ENCODE peak calls at places on chromosomes 5 and 9, in seven cellular contexts. L, N, X, Z, A, E and V are unnamed samples.

GRCh38 chr5:158911693-158912363 is 187.9 kb downstream of the EBF1 start:
- DNase-seq in A (no peak), L (no peak), Z (no peak), X (no peak), E (no peak), N (no peak), V (no peak)

GRCh38 chr9:93262537-93263310 is 78.8 kb downstream of the WNK2 start:
- DNase-seq in Z (peak), E (no peak), L (peak), N (peak), X (no peak), A (no peak), V (peak)

GRCh38 chr5:90347462-90347861 is 62.1 kb downstream of the CETN3 start:
- DNase-seq in E (no peak), N (no peak), X (no peak), Z (no peak), A (no peak), L (no peak), V (no peak)

GRCh38 chr9:109241931-109242330 is 74.9 kb upstream of the FRRS1L start:
- DNase-seq in E (no peak), N (no peak), L (peak), X (no peak), A (no peak), Z (no peak), V (no peak)

GRCh38 chr5:39191216-39191615 is 28.1 kb downstream of the FYB1 start:
- DNase-seq in E (no peak), A (peak), N (no peak), L (no peak), X (no peak), Z (no peak), V (peak)

GRCh38 chr9:129473523-129474244 is 147.2 kb downstream of the C9orf50 start:
- DNase-seq in N (no peak), L (no peak), A (no peak), Z (no peak), E (no peak), X (no peak), V (no peak)

GRCh38 chr5:77642915-77643653 is 4.6 kb upstream of the OTP start:
- DNase-seq in X (no peak), Z (no peak), N (no peak), L (no peak), A (no peak), E (no peak), V (no peak)

GRCh38 chr9:9792144-9792857 is 820.5 kb downstream of the PTPRD start:
- DNase-seq in E (no peak), Z (no peak), X (no peak), L (no peak), N (no peak), A (no peak), V (no peak)

GRCh38 chr9:37650873-37651768 is at the start of gene FRMPD1:
- DNase-seq in E (peak), L (peak), A (peak), Z (peak), X (peak), N (peak), V (no peak)

GRCh38 chr9:114811969-114812636 is 6.3 kb upstream of the TNFSF15 start:
- DNase-seq in A (no peak), Z (no peak), L (no peak), N (no peak), X (no peak), E (no peak), V (peak)

GRCh38 chr5:10276691-10277090 is 26.6 kb downstream of the CCT5 start:
- DNase-seq in X (no peak), A (no peak), Z (no peak), L (no peak), N (no peak), E (no peak), V (no peak)

GRCh38 chr9:109012009-109012875 is 1.1 kb downstream of the CTNNAL1 start:
- DNase-seq in Z (no peak), A (peak), E (peak), X (peak), L (peak), N (peak), V (no peak)

GRCh38 chr5:9316733-9317132 is 229.1 kb downstream of the SEMA5A start:
- DNase-seq in A (no peak), L (no peak), X (no peak), E (no peak), N (no peak), Z (no peak), V (no peak)

GRCh38 chr9:131657890-131658752 is 81.8 kb downstream of the RAPGEF1 start:
- DNase-seq in X (peak), Z (no peak), N (no peak), L (no peak), E (peak), A (no peak), V (no peak)

GRCh38 chr9:19404278-19405075 is 4.3 kb upstream of the ACER2 start:
- DNase-seq in L (peak), E (no peak), A (no peak), X (no peak), N (no peak), Z (no peak), V (no peak)

GRCh38 chr9:12973702-12974101 is 198.9 kb downstream of the LURAP1L start:
- DNase-seq in X (no peak), E (no peak), Z (no peak), N (no peak), L (no peak), A (no peak), V (no peak)

GRCh38 chr5:94888674-94889073 is 270.2 kb downstream of the SLF1 start:
- DNase-seq in X (no peak), L (no peak), A (no peak), N (no peak), Z (no peak), E (no peak), V (no peak)

GRCh38 chr9:93945400-93946337 is 9.5 kb downstream of the BARX1 start:
- DNase-seq in X (no peak), N (no peak), Z (no peak), L (no peak), E (peak), A (no peak), V (no peak)

DNA sequence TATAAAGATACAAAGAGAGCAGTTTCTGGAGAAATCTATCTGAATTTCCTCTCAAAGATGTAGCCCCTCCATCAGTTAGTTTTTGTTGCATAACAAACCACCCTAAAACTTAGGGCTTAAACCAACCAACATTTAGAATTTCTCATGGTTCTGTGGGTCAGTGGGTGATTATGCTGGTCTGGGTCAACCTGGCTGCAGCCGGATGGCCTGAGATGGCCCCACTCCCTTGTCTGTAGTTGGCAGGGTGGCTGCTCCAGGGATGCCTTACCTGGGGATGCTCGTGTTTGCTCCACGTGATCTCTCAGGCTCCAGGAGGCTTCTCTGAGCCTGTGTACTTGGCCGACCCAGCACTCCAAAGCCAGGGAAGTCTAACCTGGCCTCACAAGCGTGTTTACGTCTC is 139.3 kb downstream of the MVB12B start:
- DNase-seq in Z (peak), A (no peak), L (no peak), E (no peak), N (no peak), X (no peak), V (no peak)
- TF ChIP-seq POLR2A in Z (no peak), A (no peak), L (no peak), E (no peak), N (no peak), X (no peak), V (no peak)

GRCh38 chr5:42498000-42498399 is 74.8 kb downstream of the GHR start:
- DNase-seq in X (no peak), N (no peak), L (no peak), A (no peak), Z (no peak), E (no peak), V (no peak)

GRCh38 chr5:42494414-42494813 is 71.2 kb downstream of the GHR start:
- DNase-seq in E (no peak), Z (no peak), N (no peak), A (no peak), L (no peak), X (no peak), V (no peak)

GRCh38 chr5:42499016-42499415 is 75.8 kb downstream of the GHR start:
- DNase-seq in Z (no peak), N (peak), X (no peak), E (no peak), A (no peak), L (no peak), V (no peak)

GRCh38 chr5:42495908-42496307 is 72.7 kb downstream of the GHR start:
- DNase-seq in A (no peak), N (no peak), Z (no peak), E (no peak), L (no peak), X (no peak), V (no peak)

GRCh38 chr5:42496397-42497156 is 73.3 kb downstream of the GHR start:
- DNase-seq in X (no peak), A (no peak), E (no peak), Z (no peak), L (no peak), N (no peak), V (no peak)
- TF ChIP-seq POLR2A in X (no peak), A (no peak), E (no peak), Z (no peak), L (no peak), N (no peak), V (no peak)

DNA sequence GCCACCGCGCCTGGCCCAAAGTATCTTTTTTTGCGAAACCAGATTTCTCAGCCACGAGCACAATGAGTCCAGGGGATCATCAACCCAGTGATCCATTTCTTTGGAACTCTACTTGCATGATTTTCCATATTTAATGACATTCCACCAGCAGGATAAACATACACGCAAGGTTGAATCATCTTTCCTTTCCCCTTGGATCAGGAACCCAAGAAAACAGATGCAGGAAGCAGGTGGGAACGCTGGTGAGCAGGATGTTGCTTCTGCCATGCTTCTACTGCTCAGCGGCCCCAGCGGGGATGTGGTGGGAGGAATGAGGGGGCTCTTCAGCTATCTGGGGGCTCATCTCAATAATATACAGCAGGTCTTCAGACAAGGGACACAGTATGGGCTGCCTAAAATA is 118.2 kb downstream of the SEC61B start:
- DNase-seq in L (no peak), N (no peak), A (no peak), Z (no peak), X (no peak), E (no peak), V (peak)
- TF ChIP-seq POLR2A in L (no peak), N (no peak), A (no peak), Z (no peak), X (no peak), E (no peak), V (no peak)

DNA sequence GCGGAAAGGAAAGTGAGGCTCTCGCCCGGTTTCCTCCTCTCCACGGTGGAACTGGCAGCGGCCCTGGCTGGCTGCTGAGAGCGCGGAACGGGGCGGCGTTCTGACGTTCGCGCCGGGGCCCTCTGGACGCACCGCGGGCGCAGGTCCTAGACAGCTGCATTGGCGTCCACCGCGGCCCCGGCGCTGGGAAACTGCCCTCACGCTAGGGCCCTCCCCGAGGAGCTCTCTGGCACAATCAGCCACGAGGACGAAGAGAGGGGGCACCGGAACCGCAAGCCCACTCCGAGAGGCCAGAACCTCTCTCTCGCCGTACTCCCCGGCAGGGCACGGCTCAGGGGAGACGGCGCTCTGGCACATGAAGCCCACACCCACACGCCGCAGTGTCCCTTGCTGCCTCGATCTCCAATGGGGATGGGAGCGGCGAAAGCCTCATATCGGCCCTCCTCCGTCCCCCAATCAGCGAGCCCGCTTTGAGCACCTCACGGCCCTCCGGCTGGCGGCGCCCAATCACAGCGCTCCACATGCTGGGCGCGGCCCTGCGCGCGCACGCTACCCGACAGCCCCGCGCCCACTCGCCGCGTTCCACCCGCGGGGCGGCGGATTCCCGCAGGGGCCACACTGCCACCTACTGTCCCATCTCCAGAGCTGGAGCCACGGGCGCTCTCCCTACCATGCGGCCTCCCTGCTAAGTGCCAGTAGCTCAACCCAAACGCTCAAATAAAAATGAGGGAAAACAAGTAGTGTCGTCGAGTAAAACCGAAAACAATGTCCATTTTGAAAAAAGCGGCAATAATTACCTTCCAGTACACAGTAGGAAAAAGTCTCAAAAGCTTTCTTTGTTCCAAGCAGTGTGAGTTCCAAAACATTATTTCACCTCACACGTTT is 11.8 kb downstream of the MRPS27 start:
- DNase-seq in E (peak), N (peak), A (peak), L (peak), Z (peak), X (peak), V (peak)
- TF ChIP-seq POLR2A in E (peak), N (peak), A (peak), L (peak), Z (peak), X (peak), V (peak)

GRCh38 chr9:134642385-134643181 is 980 bp downstream of the COL5A1 start:
- DNase-seq in Z (no peak), N (no peak), A (no peak), L (peak), E (no peak), X (peak), V (no peak)

GRCh38 chr9:134640491-134641172 is 971 bp upstream of the COL5A1 start:
- DNase-seq in A (no peak), Z (no peak), E (no peak), X (no peak), L (no peak), N (no peak), V (no peak)

GRCh38 chr9:134641989-134642384 is 384 bp downstream of the COL5A1 start:
- DNase-seq in Z (no peak), X (no peak), L (no peak), A (no peak), E (no peak), N (no peak), V (no peak)

GRCh38 chr9:134639994-134640393 is 1.6 kb upstream of the COL5A1 start:
- DNase-seq in E (no peak), N (no peak), Z (no peak), X (no peak), A (no peak), L (no peak), V (no peak)

GRCh38 chr9:134641173-134641985 is at the start of gene COL5A1:
- DNase-seq in E (no peak), L (peak), X (peak), A (peak), N (peak), Z (peak), V (peak)
- TF ChIP-seq POLR2A in E (no peak), L (no peak), X (peak), A (no peak), N (peak), Z (peak), V (peak)

GRCh38 chr5:178861627-178862026 is 1.9 kb downstream of the ZNF354B start:
- DNase-seq in Z (no peak), N (no peak), A (no peak), L (no peak), X (no peak), E (no peak), V (no peak)

GRCh38 chr5:178854284-178854683 is 5.5 kb upstream of the ZNF354B start:
- DNase-seq in Z (no peak), E (no peak), L (no peak), N (no peak), A (no peak), X (no peak), V (no peak)

DNA sequence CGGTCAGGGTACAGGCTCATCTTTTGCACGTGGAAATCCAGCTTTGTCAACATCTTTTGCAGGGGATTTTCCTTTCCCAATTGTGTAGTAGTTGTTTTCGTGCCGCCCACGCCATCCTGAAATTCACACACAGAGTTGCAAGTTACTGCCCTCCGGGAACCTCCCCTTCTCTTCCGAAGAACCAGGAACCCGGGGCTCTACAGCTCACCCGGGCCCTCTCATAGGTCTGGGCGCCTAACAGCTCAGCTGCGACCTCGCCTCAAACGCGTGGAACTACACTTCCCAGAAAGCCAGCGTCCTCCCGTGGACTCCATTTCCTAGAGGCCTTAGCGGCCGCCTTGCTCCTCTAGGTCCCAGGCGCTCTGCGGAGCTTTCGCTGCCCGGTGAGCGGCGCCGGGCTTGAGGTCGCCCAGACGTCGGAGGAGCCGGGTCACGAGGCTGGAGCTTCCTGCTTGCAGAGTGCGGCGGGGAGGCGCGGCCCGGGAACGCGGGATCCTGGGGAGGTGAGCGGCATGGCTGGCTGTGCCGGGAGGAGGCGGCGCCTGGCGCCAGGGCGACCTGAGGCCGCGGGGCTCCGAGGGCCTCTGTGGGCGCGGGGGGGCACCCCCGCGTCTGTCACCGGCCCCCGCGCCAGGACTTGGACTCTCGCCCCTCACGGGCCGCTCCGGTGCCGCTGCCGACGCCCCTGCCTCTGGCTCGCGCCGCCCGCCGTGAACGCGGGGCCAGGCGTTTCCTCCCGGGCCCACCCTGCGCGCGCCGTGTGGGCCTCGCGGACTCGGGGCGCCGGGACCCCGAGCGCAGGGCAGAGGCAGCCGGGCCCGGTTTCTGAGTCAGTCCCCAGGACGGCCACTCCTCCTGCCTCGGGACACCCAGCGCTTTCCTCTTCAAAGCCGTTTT is at the start of gene ZNF354B:
- DNase-seq in E (peak), A (peak), N (peak), X (peak), L (peak), Z (peak), V (peak)
- TF ChIP-seq POLR2A in E (peak), A (peak), N (peak), X (peak), L (no peak), Z (peak), V (peak)

GRCh38 chr5:72451771-72452505 is 55.3 kb downstream of the ZNF366 start:
- DNase-seq in E (peak), X (peak), A (no peak), N (peak), L (no peak), Z (peak), V (peak)

GRCh38 chr5:72455477-72455876 is 51.7 kb downstream of the ZNF366 start:
- DNase-seq in Z (no peak), X (no peak), L (no peak), A (no peak), E (no peak), N (no peak), V (no peak)

GRCh38 chr5:72454996-72455395 is 52.2 kb downstream of the ZNF366 start:
- DNase-seq in A (no peak), E (no peak), N (no peak), L (no peak), Z (no peak), X (no peak), V (no peak)

GRCh38 chr5:72453260-72453775 is 53.9 kb downstream of the ZNF366 start:
- DNase-seq in Z (no peak), N (no peak), A (no peak), E (no peak), L (no peak), X (no peak), V (no peak)

DNA sequence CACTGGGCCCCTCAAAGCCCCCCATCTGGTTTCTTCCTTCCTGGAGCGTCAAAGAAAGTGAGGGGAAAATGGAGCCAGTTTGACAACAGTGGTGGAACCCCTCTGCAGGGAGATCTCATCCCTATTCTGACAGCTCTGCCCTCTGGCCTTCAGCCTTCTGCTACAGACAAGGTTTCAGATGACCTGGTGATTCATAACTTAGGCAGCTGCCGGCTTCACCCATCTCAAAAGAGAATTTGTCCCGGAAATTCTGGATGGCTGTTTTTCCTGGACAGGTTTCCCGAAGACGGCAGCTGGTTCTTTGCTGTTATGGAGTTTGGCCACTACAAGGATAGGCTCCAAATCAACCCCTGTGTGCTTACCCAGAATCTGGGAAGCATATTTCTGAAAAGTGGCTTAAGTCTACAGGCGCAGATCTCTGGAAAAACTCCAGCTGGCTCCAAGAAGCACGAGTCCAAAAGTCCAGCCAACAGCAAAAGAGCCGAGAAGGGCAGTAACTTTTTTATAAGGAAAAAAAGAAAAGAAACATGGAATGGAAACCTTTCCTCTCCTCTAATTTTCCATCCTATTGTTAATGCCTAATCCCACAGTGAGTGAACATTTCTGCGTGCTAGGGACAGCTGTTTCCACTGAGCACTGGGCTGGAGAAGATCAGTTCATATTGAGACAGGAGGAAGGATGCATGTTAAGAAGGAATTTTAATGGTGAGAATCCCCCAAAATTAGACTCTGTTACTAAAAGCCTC is 54.5 kb downstream of the ZNF366 start:
- DNase-seq in Z (no peak), X (peak), E (no peak), N (peak), A (no peak), L (peak), V (peak)
- TF ChIP-seq POLR2A in Z (no peak), X (no peak), E (no peak), N (no peak), A (no peak), L (no peak), V (no peak)